ENCODE peak calls at places on chromosomes 16 and 17, in seven cellular contexts. Y, H, S, E, O, T and I are unnamed samples. For H3K27me3, the result is how much of the 10 kb centered on the place peaks cover.

GRCh38 chr16:31265329-31266245 is 5.8 kb downstream of the ITGAM start:
- DNase-seq in Y (peak), H (peak), S (peak), E (no peak), O (no peak), T (peak), I (peak)

GRCh38 chr17:45428050-45428953 is 4.4 kb downstream of the ARHGAP27 start:
- DNase-seq in Y (peak), H (peak), S (peak), E (peak), O (peak), T (peak), I (peak)

GRCh38 chr17:40727447-40728231 is 24.1 kb upstream of the KRT24 start:
- DNase-seq in Y (peak), H (no peak), S (peak), E (no peak), O (no peak), T (no peak), I (no peak)

GRCh38 chr17:44901323-44901965 is 2.2 kb upstream of the EFTUD2 start:
- DNase-seq in Y (peak), H (no peak), S (peak), E (no peak), O (no peak), T (no peak), I (peak)

GRCh38 chr17:64343833-64344637 is 46.6 kb downstream of the PECAM1 start:
- DNase-seq in Y (peak), H (peak), S (peak), E (peak), O (peak), T (peak), I (peak)

GRCh38 chr17:13640559-13640958 is 38.8 kb upstream of the HS3ST3A1 start:
- DNase-seq in Y (no peak), H (no peak), S (no peak), E (no peak), O (no peak), T (no peak), I (no peak)

GRCh38 chr17:43759836-43760235 is 1.2 kb upstream of the SOST start:
- DNase-seq in Y (peak), H (no peak), S (no peak), E (no peak), O (no peak), T (no peak), I (no peak)

GRCh38 chr16:31270795-31271194 is 11.0 kb downstream of the ITGAM start:
- DNase-seq in Y (no peak), H (no peak), S (no peak), E (no peak), O (no peak), T (no peak), I (no peak)

GRCh38 chr17:43094129-43094834 is 30.9 kb downstream of the BRCA1 start:
- DNase-seq in Y (no peak), H (no peak), S (peak), E (no peak), O (no peak), T (no peak), I (peak)

GRCh38 chr16:84832488-84833141 is 12.8 kb downstream of the CRISPLD2 start:
- DNase-seq in Y (no peak), H (no peak), S (peak), E (peak), O (peak), T (peak), I (peak)

GRCh38 chr17:72145972-72146755 is 25.3 kb downstream of the SOX9 start:
- DNase-seq in Y (peak), H (no peak), S (peak), E (no peak), O (no peak), T (no peak), I (no peak)

GRCh38 chr16:22206013-22206846 is at the start of gene EEF2K:
- DNase-seq in Y (peak), H (peak), S (peak), E (peak), O (peak), T (peak), I (peak)

GRCh38 chr17:17391575-17392370 is 85.0 kb upstream of the MED9 start:
- DNase-seq in Y (peak), H (no peak), S (peak), E (no peak), O (no peak), T (no peak), I (peak)

GRCh38 chr16:16186820-16187219 is 36.5 kb downstream of the ABCC6 start:
- DNase-seq in Y (no peak), H (no peak), S (no peak), E (no peak), O (no peak), T (no peak), I (no peak)

GRCh38 chr17:42673885-42674754 is 2.7 kb downstream of the PLEKHH3 start:
- DNase-seq in Y (no peak), H (no peak), S (peak), E (peak), O (peak), T (peak), I (peak)

GRCh38 chr16:27106305-27106704 is 39.6 kb downstream of the C16orf82 start:
- DNase-seq in Y (no peak), H (no peak), S (no peak), E (no peak), O (no peak), T (no peak), I (no peak)

GRCh38 chr17:47813512-47814031 is 8.0 kb downstream of the OSBPL7 start:
- DNase-seq in Y (no peak), H (no peak), S (no peak), E (no peak), O (no peak), T (no peak), I (no peak)

GRCh38 chr16:85929259-85929704 is 30.3 kb downstream of the IRF8 start:
- DNase-seq in Y (peak), H (no peak), S (no peak), E (no peak), O (no peak), T (no peak), I (peak)

GRCh38 chr16:10616744-10617640 is 36.6 kb upstream of the EMP2 start:
- DNase-seq in Y (peak), H (no peak), S (peak), E (peak), O (peak), T (peak), I (peak)

GRCh38 chr16:13307255-13307654 is 405.9 kb downstream of the SHISA9 start:
- DNase-seq in Y (no peak), H (no peak), S (peak), E (no peak), O (no peak), T (no peak), I (no peak)

GRCh38 chr16:79994413-79994812 is 393.9 kb upstream of the MAF start:
- DNase-seq in Y (no peak), H (no peak), S (no peak), E (no peak), O (no peak), T (no peak), I (no peak)

GRCh38 chr17:32488604-32489180 is 1.9 kb downstream of the CDK5R1 start:
- DNase-seq in Y (no peak), H (no peak), S (no peak), E (no peak), O (no peak), T (no peak), I (peak)

GRCh38 chr17:57315061-57315851 is 58.9 kb downstream of the MSI2 start:
- DNase-seq in Y (no peak), H (no peak), S (no peak), E (no peak), O (no peak), T (no peak), I (no peak)

GRCh38 chr16:78353610-78354009 is 254.2 kb downstream of the WWOX start:
- DNase-seq in Y (peak), H (no peak), S (no peak), E (no peak), O (no peak), T (peak), I (no peak)

GRCh38 chr16:84773312-84773711 is 46.5 kb upstream of the CRISPLD2 start:
- DNase-seq in Y (no peak), H (no peak), S (no peak), E (no peak), O (no peak), T (no peak), I (no peak)

GRCh38 chr17:80856863-80857488 is 134.7 kb upstream of the CHMP6 start:
- DNase-seq in Y (no peak), H (peak), S (no peak), E (no peak), O (no peak), T (no peak), I (peak)

GRCh38 chr16:67767953-67768352 is 38.4 kb downstream of the RANBP10 start:
- DNase-seq in Y (peak), H (no peak), S (peak), E (no peak), O (no peak), T (no peak), I (peak)

GRCh38 chr17:47847341-47848197 is 3.4 kb downstream of the SP6 start:
- DNase-seq in Y (no peak), H (peak), S (no peak), E (no peak), O (no peak), T (peak), I (peak)

GRCh38 chr17:49748791-49749190 is 15.1 kb downstream of the FAM117A start:
- DNase-seq in Y (no peak), H (no peak), S (no peak), E (no peak), O (no peak), T (no peak), I (no peak)

DNA sequence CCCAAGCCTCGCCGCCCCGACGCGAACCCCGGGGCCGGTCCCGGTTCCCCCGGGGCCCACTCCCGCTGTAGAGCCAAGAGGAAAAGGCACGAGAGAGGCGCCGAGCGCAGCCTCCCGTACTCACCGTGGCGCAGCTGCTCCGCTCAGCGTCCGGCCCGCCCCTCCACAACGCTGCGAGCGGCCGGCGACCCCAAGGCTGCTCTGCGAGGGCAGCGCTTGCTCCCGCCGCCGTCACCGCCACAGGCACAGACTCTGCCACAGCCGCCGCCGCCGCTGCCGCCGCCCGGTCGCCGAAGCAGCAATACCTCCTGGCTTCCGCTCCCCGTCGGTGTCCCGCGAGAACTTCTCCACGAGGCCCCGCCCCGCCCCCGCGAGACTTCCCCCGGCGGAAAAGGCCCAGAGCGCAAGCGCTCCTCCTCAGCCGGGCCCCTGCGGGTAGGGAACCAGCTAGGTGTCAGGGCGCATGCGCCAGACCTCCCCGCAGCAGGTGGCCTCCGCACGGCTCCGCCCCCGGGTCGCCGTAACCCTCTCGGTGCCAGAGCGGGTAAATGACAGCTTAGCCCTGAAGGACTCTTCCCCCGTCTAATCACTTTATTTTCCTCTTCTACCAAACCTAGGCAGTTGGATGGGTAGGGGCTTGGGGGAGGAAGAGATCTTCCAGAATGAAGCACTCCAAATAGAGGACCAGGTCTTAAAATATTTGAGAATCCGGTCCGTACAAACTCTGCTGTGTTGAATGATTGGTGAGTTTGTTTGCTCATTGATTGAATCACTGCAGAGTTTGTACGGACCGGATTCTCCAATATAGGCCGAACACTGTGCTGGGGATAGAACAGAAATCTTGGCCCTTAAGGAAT is at the start of gene GRB2:
- DNase-seq in Y (peak), H (peak), S (peak), E (peak), O (peak), T (peak), I (peak)
- TF ChIP-seq CTCF in Y (no peak), H (peak), S (no peak), E (no peak), O (no peak), T (no peak), I (no peak)

GRCh38 chr17:74271902-74272563 is 2.0 kb upstream of the DNAI2 start:
- DNase-seq in Y (no peak), H (no peak), S (peak), E (peak), O (peak), T (no peak), I (peak)

GRCh38 chr17:74272731-74273201 is 1.3 kb upstream of the DNAI2 start:
- DNase-seq in Y (no peak), H (no peak), S (peak), E (peak), O (peak), T (no peak), I (peak)

GRCh38 chr17:74274703-74275340 is 788 bp downstream of the DNAI2 start:
- DNase-seq in Y (no peak), H (no peak), S (no peak), E (no peak), O (no peak), T (no peak), I (no peak)

GRCh38 chr17:74276051-74276476 is 2.0 kb downstream of the DNAI2 start:
- DNase-seq in Y (no peak), H (no peak), S (peak), E (peak), O (peak), T (no peak), I (peak)

DNA sequence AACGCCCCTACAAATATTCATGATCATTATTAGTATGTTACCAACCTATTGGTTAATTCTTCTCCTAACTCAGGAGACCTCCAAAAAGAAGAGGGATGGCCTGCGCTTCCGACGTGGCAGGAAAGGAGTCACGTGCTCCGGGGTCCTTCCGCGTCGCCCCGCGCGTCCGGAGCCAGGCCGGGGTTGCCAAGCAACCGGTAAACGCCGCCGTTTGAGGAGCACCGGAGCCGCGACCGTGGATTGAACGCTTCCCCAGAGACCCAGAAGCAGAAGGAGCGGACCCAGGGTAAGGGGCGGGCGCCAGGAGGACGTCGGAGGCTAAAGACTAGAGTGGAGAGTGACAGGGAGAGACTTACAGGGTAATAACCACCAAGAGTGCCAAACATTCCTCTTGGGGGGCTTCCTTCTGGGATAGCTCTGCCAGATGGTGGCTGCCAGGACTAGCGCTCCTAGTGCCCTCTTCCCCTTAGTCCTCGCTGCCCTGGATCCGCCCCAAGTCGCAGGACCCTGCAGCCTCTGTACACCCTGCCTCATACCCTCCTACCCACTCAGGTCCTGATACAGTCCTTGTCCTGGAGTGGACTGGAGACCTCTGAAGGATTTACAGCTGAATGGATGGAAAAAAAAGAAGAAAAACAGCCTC is at the start of gene DNAI2:
- DNase-seq in Y (no peak), H (peak), S (no peak), E (no peak), O (no peak), T (peak), I (no peak)
- H3K4me3 ChIP-seq in Y (no peak), H (no peak), S (no peak), E (no peak), O (peak), T (no peak), I (no peak)

GRCh38 chr17:82801377-82801970 is 38.3 kb downstream of the ZNF750 start:
- DNase-seq in Y (no peak), H (peak), S (no peak), E (no peak), O (no peak), T (no peak), I (peak)

GRCh38 chr17:82803185-82803584 is 36.6 kb downstream of the ZNF750 start:
- DNase-seq in Y (no peak), H (peak), S (no peak), E (no peak), O (no peak), T (no peak), I (peak)

GRCh38 chr17:82803606-82804005 is 36.2 kb downstream of the ZNF750 start:
- DNase-seq in Y (no peak), H (peak), S (no peak), E (no peak), O (no peak), T (no peak), I (peak)

GRCh38 chr17:82800885-82801284 is 38.9 kb downstream of the ZNF750 start:
- DNase-seq in Y (no peak), H (peak), S (no peak), E (no peak), O (no peak), T (no peak), I (peak)

GRCh38 chr17:82802141-82802540 is 37.7 kb downstream of the ZNF750 start:
- DNase-seq in Y (no peak), H (no peak), S (peak), E (no peak), O (no peak), T (no peak), I (peak)
- H3K27me3 ChIP-seq in Y (under half), H (under half), S (under half), E (under half), O (under half), T (under half), I (under half)

DNA sequence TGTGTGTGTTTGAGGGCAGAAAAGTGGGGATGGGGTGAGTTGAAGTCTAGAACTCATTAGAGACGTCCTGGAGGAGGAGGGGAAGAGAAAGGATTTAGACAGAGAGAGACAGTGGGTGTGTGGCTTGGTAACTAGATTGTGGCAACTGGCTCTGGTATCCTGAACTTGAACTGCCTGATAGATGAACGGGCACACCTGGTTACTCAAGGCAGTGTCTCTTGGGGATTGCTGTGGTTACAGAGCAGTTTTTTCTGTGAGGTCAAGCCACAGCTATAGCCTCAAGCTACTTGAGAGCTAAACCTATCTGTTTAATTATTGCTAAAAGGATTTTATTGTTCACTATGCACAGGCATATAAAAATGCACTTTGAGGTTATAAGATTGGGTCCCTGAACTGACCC is 29.8 kb upstream of the MYH2 start:
- DNase-seq in Y (peak), H (no peak), S (no peak), E (no peak), O (no peak), T (no peak), I (no peak)
- TF ChIP-seq CTCF in Y (no peak), H (no peak), S (no peak), E (no peak), O (no peak), T (no peak), I (no peak)

DNA sequence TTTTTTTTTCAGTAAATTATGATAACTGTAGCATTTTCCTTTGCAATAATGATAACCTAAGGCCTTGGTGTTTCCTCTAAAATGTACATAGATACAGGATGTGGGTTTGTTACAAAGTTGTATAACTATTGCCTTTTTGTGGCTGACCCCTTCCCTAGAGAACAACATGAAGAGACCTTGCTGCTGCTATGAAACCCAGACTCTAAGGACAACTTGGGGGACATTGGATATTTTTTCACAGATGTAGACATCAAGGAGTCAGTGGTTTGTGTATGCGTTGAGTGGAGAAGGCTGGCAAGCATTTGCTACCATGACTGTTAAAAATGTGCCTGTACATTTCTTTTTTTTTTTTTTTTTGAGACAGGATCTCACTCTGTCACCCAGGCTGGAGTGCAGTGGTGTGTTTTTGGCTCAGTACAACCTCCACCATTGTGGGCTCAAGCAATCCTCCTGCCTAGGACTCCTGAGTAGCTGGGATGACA is 12.3 kb downstream of the HMOX2 start:
- DNase-seq in Y (no peak), H (no peak), S (peak), E (no peak), O (no peak), T (no peak), I (peak)
- H3K4me3 ChIP-seq in Y (no peak), H (no peak), S (no peak), E (no peak), O (no peak), T (no peak), I (no peak)